ENCODE peak calls at places on chromosomes 12 and 14, in four cellular contexts. R is A549, D is GM23338, N is HCT116. L is an unnamed sample.

GRCh38 chr12:19131020-19131431 is 1.5 kb downstream of the PLEKHA5 start:
- DNase-seq in R (peak), D (peak), N (peak), L (no peak)

GRCh38 chr12:105409881-105410471 is 79.5 kb downstream of the C12orf75 start:
- DNase-seq in R (no peak), D (no peak), N (no peak), L (no peak)

GRCh38 chr12:64110864-64111263 is 111.2 kb downstream of the KICS2 start:
- DNase-seq in R (no peak), D (no peak), N (no peak), L (no peak)

GRCh38 chr14:54631016-54631415 is 64.1 kb downstream of the SAMD4A start:
- DNase-seq in R (no peak), D (no peak), N (no peak), L (no peak)

GRCh38 chr12:43692064-43692463 is 66.5 kb downstream of the PUS7L start:
- DNase-seq in R (no peak), D (no peak), N (peak), L (peak)

GRCh38 chr14:21089877-21090193 is 8.6 kb downstream of the ZNF219 start:
- DNase-seq in R (no peak), D (no peak), N (no peak), L (no peak)

GRCh38 chr14:76876076-76876475 is 49.9 kb downstream of the LRRC74A start:
- DNase-seq in R (peak), D (peak), N (peak), L (no peak)

GRCh38 chr14:85380891-85381290 is 149.1 kb upstream of the FLRT2 start:
- DNase-seq in R (no peak), D (no peak), N (no peak), L (no peak)

GRCh38 chr12:104319028-104319427 is 15.5 kb downstream of the EID3 start:
- DNase-seq in R (no peak), D (no peak), N (no peak), L (no peak)

GRCh38 chr12:104321949-104322348 is 18.4 kb downstream of the EID3 start:
- DNase-seq in R (no peak), D (no peak), N (no peak), L (no peak)

GRCh38 chr12:104320627-104321024 is 17.1 kb downstream of the EID3 start:
- DNase-seq in R (no peak), D (no peak), N (no peak), L (no peak)

GRCh38 chr12:104317538-104318210 is 14.1 kb downstream of the EID3 start:
- DNase-seq in R (no peak), D (no peak), N (no peak), L (no peak)

GRCh38 chr12:104319918-104320626 is 16.5 kb downstream of the EID3 start:
- DNase-seq in R (no peak), D (no peak), N (no peak), L (no peak)
- H3K27ac ChIP-seq in R (peak), D (no peak), N (no peak), L (no peak)

GRCh38 chr12:32062841-32063240 is 43.8 kb upstream of the BICD1 start:
- DNase-seq in R (no peak), D (no peak), N (no peak), L (no peak)
- TF ChIP-seq CTCF in R (no peak), D (no peak), N (no peak), L (no peak)

GRCh38 chr14:103045387-103045869 is 11.9 kb downstream of the CDC42BPB start:
- DNase-seq in R (no peak), D (no peak), N (no peak), L (no peak)
- TF ChIP-seq REST in R (peak), D (peak), N (peak), L (peak)

GRCh38 chr14:56826214-56826613 is 15.9 kb upstream of the OTX2 start:
- DNase-seq in R (no peak), D (no peak), N (no peak), L (no peak)

GRCh38 chr14:56829151-56829550 is 18.9 kb upstream of the OTX2 start:
- DNase-seq in R (no peak), D (no peak), N (no peak), L (no peak)
- H3K27ac ChIP-seq in R (no peak), D (no peak), N (no peak), L (no peak)

DNA sequence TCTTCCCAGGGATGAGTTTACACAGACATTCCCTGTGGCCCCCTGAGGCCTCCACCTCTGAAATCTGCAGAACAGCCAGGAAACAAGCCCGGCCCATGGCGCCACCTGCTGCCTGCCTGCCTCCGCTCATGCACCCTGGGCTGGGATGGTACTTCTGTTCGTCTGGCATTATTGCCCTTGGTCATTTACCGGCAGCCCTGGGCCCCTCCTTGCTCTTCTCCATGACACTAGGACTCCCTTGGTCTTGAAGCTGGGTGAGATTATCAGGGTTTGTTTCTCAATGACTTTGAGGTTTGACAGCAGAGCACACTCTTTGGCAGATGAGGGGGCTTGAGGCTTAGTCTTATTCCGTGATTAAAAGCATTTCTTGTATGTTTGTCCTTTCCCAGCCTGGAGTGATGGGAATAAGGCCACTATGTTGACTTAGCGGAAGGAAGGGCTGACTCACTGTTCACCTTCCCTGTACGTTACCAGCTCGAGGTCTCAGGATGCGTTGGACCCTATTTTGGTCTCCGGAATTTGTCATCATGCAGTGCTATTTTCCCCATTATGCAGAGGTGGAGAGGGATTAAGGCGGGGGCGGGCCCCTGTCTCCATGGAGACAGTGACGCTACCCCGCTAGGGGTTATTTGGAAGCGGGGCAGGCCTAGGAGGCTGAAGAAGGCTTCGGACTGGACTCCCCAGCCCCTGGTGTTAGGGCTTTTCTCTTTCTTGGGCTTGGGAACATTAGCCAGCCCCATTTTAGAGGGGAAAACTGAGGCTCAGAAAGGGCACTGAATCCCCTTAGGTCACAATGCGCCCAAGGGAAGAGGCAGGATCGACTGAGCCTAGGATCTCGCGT is 709 bp upstream of the PEX5 start:
- DNase-seq in R (peak), D (peak), N (peak), L (peak)
- TF ChIP-seq CTCF in R (peak), D (peak), N (peak), L (peak)

GRCh38 chr14:103521438-103521961 is 1.1 kb downstream of the CKB start:
- DNase-seq in R (no peak), D (no peak), N (no peak), L (no peak)

GRCh38 chr14:103523583-103523969 is 946 bp upstream of the CKB start:
- DNase-seq in R (no peak), D (peak), N (no peak), L (no peak)

GRCh38 chr14:103524002-103524785 is 1.6 kb upstream of the CKB start:
- DNase-seq in R (no peak), D (no peak), N (no peak), L (no peak)

GRCh38 chr14:103522028-103522581 is 525 bp downstream of the CKB start:
- DNase-seq in R (no peak), D (peak), N (no peak), L (no peak)

GRCh38 chr14:103522649-103523582 is at the start of gene CKB:
- DNase-seq in R (peak), D (peak), N (no peak), L (no peak)
- TF ChIP-seq REST in R (no peak), D (no peak), N (no peak), L (no peak)

DNA sequence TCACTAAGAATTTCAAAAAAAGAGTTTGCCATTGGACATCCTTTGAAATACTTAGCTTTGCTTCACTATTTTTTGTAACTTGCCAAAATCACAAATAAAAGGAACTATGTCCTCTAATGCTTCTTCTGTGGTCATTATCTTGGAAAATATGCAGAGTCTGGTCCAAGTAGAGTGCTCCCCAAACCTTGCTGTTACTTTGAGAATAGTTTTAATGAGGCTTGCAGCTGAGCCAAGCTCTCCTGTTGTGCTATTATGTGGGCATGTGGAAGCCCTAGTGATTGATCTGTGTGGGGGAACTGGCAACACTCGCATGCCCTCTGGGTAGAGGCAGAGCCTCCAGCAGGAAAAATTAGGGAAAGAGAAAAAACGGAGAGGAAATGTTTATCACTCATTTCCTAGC is 473.1 kb downstream of the EGLN3 start:
- DNase-seq in R (no peak), D (peak), N (no peak), L (no peak)
- H3K27ac ChIP-seq in R (no peak), D (no peak), N (no peak), L (no peak)

DNA sequence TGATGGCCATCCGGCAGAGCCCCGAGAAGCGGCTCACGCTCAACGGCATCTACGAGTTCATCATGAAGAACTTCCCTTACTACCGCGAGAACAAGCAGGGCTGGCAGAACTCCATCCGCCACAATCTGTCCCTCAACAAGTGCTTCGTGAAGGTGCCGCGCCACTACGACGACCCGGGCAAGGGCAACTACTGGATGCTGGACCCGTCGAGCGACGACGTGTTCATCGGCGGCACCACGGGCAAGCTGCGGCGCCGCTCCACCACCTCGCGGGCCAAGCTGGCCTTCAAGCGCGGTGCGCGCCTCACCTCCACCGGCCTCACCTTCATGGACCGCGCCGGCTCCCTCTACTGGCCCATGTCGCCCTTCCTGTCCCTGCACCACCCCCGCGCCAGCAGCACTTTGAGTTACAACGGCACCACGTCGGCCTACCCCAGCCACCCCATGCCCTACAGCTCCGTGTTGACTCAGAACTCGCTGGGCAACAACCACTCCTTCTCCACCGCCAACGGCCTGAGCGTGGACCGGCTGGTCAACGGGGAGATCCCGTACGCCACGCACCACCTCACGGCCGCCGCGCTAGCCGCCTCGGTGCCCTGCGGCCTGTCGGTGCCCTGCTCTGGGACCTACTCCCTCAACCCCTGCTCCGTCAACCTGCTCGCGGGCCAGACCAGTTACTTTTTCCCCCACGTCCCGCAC is 1.4 kb downstream of the FOXG1 start:
- DNase-seq in R (no peak), D (peak), N (no peak), L (no peak)
- TF ChIP-seq CTCF in R (no peak), D (peak), N (no peak), L (no peak)

GRCh38 chr12:116700066-116700465 is 37.8 kb downstream of the SPRING1 start:
- DNase-seq in R (no peak), D (no peak), N (no peak), L (no peak)

GRCh38 chr12:116695464-116695725 is 42.5 kb downstream of the SPRING1 start:
- DNase-seq in R (no peak), D (no peak), N (no peak), L (no peak)

GRCh38 chr12:116698131-116698495 is 39.8 kb downstream of the SPRING1 start:
- DNase-seq in R (no peak), D (no peak), N (no peak), L (no peak)

GRCh38 chr12:116698554-116698953 is 39.3 kb downstream of the SPRING1 start:
- DNase-seq in R (no peak), D (no peak), N (no peak), L (no peak)

GRCh38 chr12:116697305-116698130 is 40.4 kb downstream of the SPRING1 start:
- DNase-seq in R (peak), D (peak), N (peak), L (peak)
- TF ChIP-seq REST in R (no peak), D (no peak), N (no peak), L (no peak)